ENCODE peak calls at places on chromosomes 6 and 20, in nine cellular contexts. B, R, H, K, Q, C, N, L and M are unnamed samples.

GRCh38 chr6:10957414-10957886 is 70.6 kb downstream of the SYCP2L start:
- DNase-seq in B (no peak), R (no peak), H (no peak), K (no peak), Q (no peak), C (no peak), N (no peak), L (no peak), M (no peak)

GRCh38 chr6:161796726-161797125 is 522.9 kb upstream of the AGPAT4 start:
- DNase-seq in B (no peak), R (no peak), H (no peak), K (no peak), Q (no peak), C (no peak), N (no peak), L (no peak), M (no peak)

GRCh38 chr20:23350855-23351838 is 556 bp downstream of the NXT1 start:
- DNase-seq in B (no peak), R (peak; percentile 55), H (peak; percentile 66), K (no peak), Q (no peak), C (no peak), N (peak; percentile 65), L (peak; percentile 28), M (peak; percentile 74)

GRCh38 chr6:11700118-11700718 is 78.4 kb downstream of the ADTRP start:
- DNase-seq in B (no peak), R (no peak), H (peak; percentile 41), K (no peak), Q (no peak), C (peak; percentile 20), N (no peak), L (peak; percentile 82), M (no peak)

GRCh38 chr20:50648651-50649050 is 42.7 kb downstream of the RIPOR3 start:
- DNase-seq in B (no peak), R (no peak), H (no peak), K (no peak), Q (no peak), C (no peak), N (no peak), L (no peak), M (no peak)

GRCh38 chr20:58173091-58173490 is 55.4 kb downstream of the ANKRD60 start:
- DNase-seq in B (no peak), R (no peak), H (no peak), K (no peak), Q (no peak), C (no peak), N (no peak), L (no peak), M (no peak)

GRCh38 chr6:63923139-63923739 is 287.6 kb downstream of the PHF3 start:
- DNase-seq in B (no peak), R (no peak), H (peak; percentile 1), K (peak; percentile 20), Q (no peak), C (peak; percentile 3), N (no peak), L (peak; percentile 61), M (no peak)

GRCh38 chr6:135901776-135902524 is 50.4 kb downstream of the PDE7B start:
- DNase-seq in B (no peak), R (no peak), H (peak; percentile 31), K (no peak), Q (peak; percentile 41), C (peak; percentile 77), N (no peak), L (peak; percentile 97), M (no peak)

GRCh38 chr6:30767158-30767943 is 23.0 kb upstream of the IER3 start:
- DNase-seq in B (no peak), R (no peak), H (no peak), K (no peak), Q (no peak), C (no peak), N (no peak), L (no peak), M (no peak)

GRCh38 chr20:62309198-62309944 is 6.6 kb downstream of the ADRM1 start:
- DNase-seq in B (no peak), R (no peak), H (no peak), K (no peak), Q (no peak), C (no peak), N (no peak), L (no peak), M (no peak)

GRCh38 chr6:31780507-31781243 is 3.5 kb upstream of the VWA7 start:
- DNase-seq in B (no peak), R (no peak), H (no peak), K (no peak), Q (no peak), C (no peak), N (no peak), L (no peak), M (no peak)

GRCh38 chr20:37803476-37804307 is 99.2 kb upstream of the VSTM2L start:
- DNase-seq in B (no peak), R (no peak), H (no peak), K (no peak), Q (no peak), C (no peak), N (no peak), L (no peak), M (no peak)

GRCh38 chr6:135739288-135739687 is 112.2 kb upstream of the PDE7B start:
- DNase-seq in B (no peak), R (no peak), H (no peak), K (peak; percentile 2), Q (no peak), C (no peak), N (no peak), L (peak; percentile 96), M (no peak)

GRCh38 chr20:24045621-24046020 is 57.0 kb upstream of the GGTLC1 start:
- DNase-seq in B (no peak), R (no peak), H (peak; percentile 17), K (no peak), Q (no peak), C (no peak), N (no peak), L (no peak), M (no peak)

GRCh38 chr20:4406627-4407026 is 315.1 kb upstream of the PRND start:
- DNase-seq in B (no peak), R (no peak), H (no peak), K (no peak), Q (no peak), C (peak; percentile 88), N (no peak), L (peak; percentile 48), M (no peak)

GRCh38 chr6:111880181-111880944 is 7.1 kb upstream of the FYN start:
- DNase-seq in B (no peak), R (no peak), H (no peak), K (peak; percentile 77), Q (no peak), C (peak; percentile 52), N (no peak), L (peak; percentile 47), M (no peak)

GRCh38 chr6:154447929-154448328 is 62.6 kb downstream of the CNKSR3 start:
- DNase-seq in B (no peak), R (no peak), H (no peak), K (no peak), Q (no peak), C (no peak), N (no peak), L (peak; percentile 72), M (no peak)

GRCh38 chr20:6819599-6819998 is 52.1 kb downstream of the BMP2 start:
- DNase-seq in B (no peak), R (peak; percentile 19), H (no peak), K (no peak), Q (no peak), C (no peak), N (no peak), L (peak; percentile 27), M (no peak)